ENCODE peak calls at places on chromosomes 4 and X, in nine cellular contexts. One of them, this sample, is unnamed.

GRCh38 chr4:52037730-52038108 is 380 bp downstream of the SGCB start:
- DNase-seq in occipital lobe: peak
- DNase-seq in HepG2: no peak
- DNase-seq in A549: peak
- DNase-seq in NCI-H1105: peak
- DNase-seq in NCI-H748 treated with DMSO at 0.1 percent for 48 hours: no peak
- DNase-seq in T47D: no peak
- DNase-seq in pons: peak
- DNase-seq in activated effector memory CD4-positive, alpha-beta T cell treated with Interleukin-2 at 50 U/mL for 16 hours: peak
- DNase-seq in this sample: no peak

GRCh38 chrX:131405497-131405896 is 116.4 kb upstream of the IGSF1 start:
- DNase-seq in NCI-H1105: no peak
- DNase-seq in HepG2: no peak
- DNase-seq in NCI-H748 treated with DMSO at 0.1 percent for 48 hours: no peak
- DNase-seq in occipital lobe: no peak
- DNase-seq in activated effector memory CD4-positive, alpha-beta T cell treated with Interleukin-2 at 50 U/mL for 16 hours: no peak
- DNase-seq in pons: no peak
- DNase-seq in T47D: peak
- DNase-seq in A549: no peak
- DNase-seq in this sample: no peak

GRCh38 chrX:38304010-38304409 is 23.3 kb downstream of the RPGR start:
- DNase-seq in T47D: peak
- DNase-seq in NCI-H1105: no peak
- DNase-seq in NCI-H748 treated with DMSO at 0.1 percent for 48 hours: no peak
- DNase-seq in HepG2: peak
- DNase-seq in activated effector memory CD4-positive, alpha-beta T cell treated with Interleukin-2 at 50 U/mL for 16 hours: no peak
- DNase-seq in A549: no peak
- DNase-seq in occipital lobe: no peak
- DNase-seq in pons: no peak
- DNase-seq in this sample: no peak

GRCh38 chr4:98092833-98093439 is 50.3 kb downstream of the STPG2 start:
- DNase-seq in NCI-H1105: no peak
- DNase-seq in HepG2: peak
- DNase-seq in A549: no peak
- DNase-seq in pons: peak
- DNase-seq in NCI-H748 treated with DMSO at 0.1 percent for 48 hours: no peak
- DNase-seq in activated effector memory CD4-positive, alpha-beta T cell treated with Interleukin-2 at 50 U/mL for 16 hours: no peak
- DNase-seq in occipital lobe: no peak
- DNase-seq in T47D: peak
- DNase-seq in this sample: no peak

GRCh38 chr4:48538358-48538757 is 48.3 kb downstream of the ZAR1 start:
- DNase-seq in T47D: no peak
- DNase-seq in occipital lobe: no peak
- DNase-seq in HepG2: no peak
- DNase-seq in pons: no peak
- DNase-seq in activated effector memory CD4-positive, alpha-beta T cell treated with Interleukin-2 at 50 U/mL for 16 hours: no peak
- DNase-seq in A549: no peak
- DNase-seq in NCI-H748 treated with DMSO at 0.1 percent for 48 hours: peak
- DNase-seq in NCI-H1105: peak
- DNase-seq in this sample: no peak

GRCh38 chr4:126395661-126396060 is 1080.9 kb downstream of the FAT4 start:
- DNase-seq in NCI-H748 treated with DMSO at 0.1 percent for 48 hours: no peak
- DNase-seq in HepG2: no peak
- DNase-seq in pons: no peak
- DNase-seq in A549: no peak
- DNase-seq in occipital lobe: no peak
- DNase-seq in T47D: no peak
- DNase-seq in activated effector memory CD4-positive, alpha-beta T cell treated with Interleukin-2 at 50 U/mL for 16 hours: no peak
- DNase-seq in NCI-H1105: no peak
- DNase-seq in this sample: no peak

GRCh38 chrX:148698221-148698620 is 197.8 kb downstream of the AFF2 start:
- DNase-seq in pons: no peak
- DNase-seq in NCI-H1105: no peak
- DNase-seq in NCI-H748 treated with DMSO at 0.1 percent for 48 hours: no peak
- DNase-seq in T47D: no peak
- DNase-seq in occipital lobe: no peak
- DNase-seq in HepG2: no peak
- DNase-seq in activated effector memory CD4-positive, alpha-beta T cell treated with Interleukin-2 at 50 U/mL for 16 hours: no peak
- DNase-seq in A549: no peak
- DNase-seq in this sample: no peak

GRCh38 chr4:110270492-110271197 is 72.2 kb upstream of the ELOVL6 start:
- DNase-seq in A549: no peak
- DNase-seq in NCI-H1105: no peak
- DNase-seq in activated effector memory CD4-positive, alpha-beta T cell treated with Interleukin-2 at 50 U/mL for 16 hours: no peak
- DNase-seq in T47D: no peak
- DNase-seq in HepG2: no peak
- DNase-seq in pons: no peak
- DNase-seq in NCI-H748 treated with DMSO at 0.1 percent for 48 hours: no peak
- DNase-seq in occipital lobe: no peak
- DNase-seq in this sample: no peak

GRCh38 chr4:75555294-75556164 is at the start of gene ODAPH:
- DNase-seq in NCI-H1105: no peak
- DNase-seq in activated effector memory CD4-positive, alpha-beta T cell treated with Interleukin-2 at 50 U/mL for 16 hours: peak
- DNase-seq in T47D: peak
- DNase-seq in NCI-H748 treated with DMSO at 0.1 percent for 48 hours: no peak
- DNase-seq in occipital lobe: no peak
- DNase-seq in A549: peak
- DNase-seq in HepG2: no peak
- DNase-seq in pons: no peak
- DNase-seq in this sample: no peak

GRCh38 chr4:181281451-181281850 is 961.8 kb upstream of the TENM3 start:
- DNase-seq in pons: peak
- DNase-seq in NCI-H748 treated with DMSO at 0.1 percent for 48 hours: no peak
- DNase-seq in NCI-H1105: no peak
- DNase-seq in A549: no peak
- DNase-seq in occipital lobe: no peak
- DNase-seq in activated effector memory CD4-positive, alpha-beta T cell treated with Interleukin-2 at 50 U/mL for 16 hours: no peak
- DNase-seq in HepG2: no peak
- DNase-seq in T47D: no peak
- DNase-seq in this sample: no peak

GRCh38 chr4:165079476-165079875 is 25.8 kb downstream of the TRIM75 start:
- DNase-seq in NCI-H748 treated with DMSO at 0.1 percent for 48 hours: peak
- DNase-seq in T47D: no peak
- DNase-seq in pons: peak
- DNase-seq in A549: no peak
- DNase-seq in HepG2: no peak
- DNase-seq in activated effector memory CD4-positive, alpha-beta T cell treated with Interleukin-2 at 50 U/mL for 16 hours: no peak
- DNase-seq in occipital lobe: no peak
- DNase-seq in NCI-H1105: peak
- DNase-seq in this sample: no peak

This sample was measured in activated CD4-positive, alpha-beta T cell treated with anti-CD3 and anti-CD28 coated beads, Interleukin-2, amount 50 U/mL, for 24 hours.